ENCODE peak calls at places on chromosomes 16 and 17, in four cellular contexts. E is BJ; M is H54; A is stimulated activated CD4-positive, alpha-beta T cell treated with anti-CD3 and anti-CD28 coated beads, Interleukin-4, amount 100 ng/mL, for 4 hours. W is an unnamed sample.

GRCh38 chr16:24925163-24925562 is 79.4 kb downstream of the SLC5A11 start:
- DNase-seq in E (no peak), M (no peak), A (no peak), W (no peak)

GRCh38 chr16:64711026-64711425 is 410.8 kb downstream of the CDH11 start:
- DNase-seq in E (peak), M (no peak), A (no peak), W (no peak)

GRCh38 chr16:69324013-69324531 is 6.3 kb downstream of the PDF start:
- DNase-seq in E (no peak), M (no peak), A (no peak), W (no peak)

GRCh38 chr16:27221576-27222498 is 18.5 kb downstream of the KDM8 start:
- DNase-seq in E (peak), M (no peak), A (no peak), W (no peak)

GRCh38 chr17:45895304-45895968 is 1.1 kb downstream of the MAPT start:
- DNase-seq in E (no peak), M (no peak), A (peak), W (no peak)

GRCh38 chr17:17127730-17128291 is 78.3 kb downstream of the PLD6 start:
- DNase-seq in E (no peak), M (no peak), A (no peak), W (no peak)

GRCh38 chr16:86869288-86870022 is 291.1 kb downstream of the FOXL1 start:
- DNase-seq in E (no peak), M (no peak), A (no peak), W (no peak)

GRCh38 chr17:48564200-48565023 is 13.7 kb downstream of the HOXB4 start:
- DNase-seq in E (no peak), M (no peak), A (no peak), W (no peak)

GRCh38 chr17:36888236-36888957 is 48.9 kb upstream of the LHX1 start:
- DNase-seq in E (no peak), M (no peak), A (no peak), W (no peak)